ENCODE peak calls at places on chromosome 6, in four cellular contexts. G, L, E and I are unnamed samples.
A peak's percentile ranks its signal among the peaks of the same experiment; 100 is the strongest.

GRCh38 chr6:31900917-31901414 is 920 bp downstream of the ZBTB12 start:
- DNase-seq in G (no peak), L (no peak), E (no peak), I (no peak)

GRCh38 chr6:149060300-149060984 is 257.1 kb upstream of the TAB2 start:
- DNase-seq in G (peak; percentile 62), L (peak; percentile 23), E (no peak), I (no peak)

GRCh38 chr6:21371676-21372161 is 221.8 kb upstream of the SOX4 start:
- DNase-seq in G (no peak), L (no peak), E (no peak), I (no peak)

GRCh38 chr6:33768644-33769120 is 20.2 kb downstream of the LEMD2 start:
- DNase-seq in G (peak; percentile 84), L (peak; percentile 44), E (peak; percentile 78), I (no peak)

GRCh38 chr6:69732640-69733039 is 64.2 kb downstream of the LMBRD1 start:
- DNase-seq in G (no peak), L (no peak), E (peak; percentile 53), I (peak; percentile 13)

GRCh38 chr6:30480536-30481156 is 8.7 kb upstream of the HLA-E start:
- DNase-seq in G (peak; percentile 62), L (no peak), E (no peak), I (no peak)

GRCh38 chr6:78538002-78538401 is 329.3 kb upstream of the IRAK1BP1 start:
- DNase-seq in G (no peak), L (no peak), E (no peak), I (no peak)

GRCh38 chr6:116217069-116217468 is 36.8 kb downstream of the TSPYL4 start:
- DNase-seq in G (no peak), L (peak; percentile 30), E (peak; percentile 86), I (peak; percentile 43)

GRCh38 chr6:25862199-25862598 is 11.8 kb downstream of the SLC17A3 start:
- DNase-seq in G (no peak), L (no peak), E (no peak), I (no peak)

GRCh38 chr6:34610819-34611477 is 54.8 kb upstream of the SPDEF start:
- DNase-seq in G (no peak), L (peak; percentile 28), E (no peak), I (peak; percentile 51)

GRCh38 chr6:39060467-39061160 is 12.0 kb downstream of the GLP1R start:
- DNase-seq in G (no peak), L (no peak), E (no peak), I (no peak)

GRCh38 chr6:24481449-24481848 is 7.9 kb downstream of the GPLD1 start:
- DNase-seq in G (no peak), L (no peak), E (no peak), I (no peak)

GRCh38 chr6:43492673-43493072 is 15.3 kb downstream of the TJAP1 start:
- DNase-seq in G (no peak), L (no peak), E (no peak), I (no peak)

GRCh38 chr6:85465762-85466161 is 15.9 kb downstream of the NT5E start:
- DNase-seq in G (no peak), L (no peak), E (no peak), I (no peak)

GRCh38 chr6:130018292-130018829 is at the start of gene L3MBTL3:
- DNase-seq in G (peak; percentile 89), L (peak; percentile 65), E (peak; percentile 82), I (peak; percentile 22)

GRCh38 chr6:108165714-108166663 is at the start of gene NR2E1:
- DNase-seq in G (no peak), L (no peak), E (no peak), I (no peak)

GRCh38 chr6:123925360-123925759 is 121.7 kb downstream of the NKAIN2 start:
- DNase-seq in G (no peak), L (no peak), E (no peak), I (no peak)

GRCh38 chr6:167096991-167097390 is 25.9 kb upstream of the CCR6 start:
- DNase-seq in G (no peak), L (no peak), E (no peak), I (no peak)

GRCh38 chr6:55954436-55954835 is 79.0 kb upstream of the BMP5 start:
- DNase-seq in G (no peak), L (no peak), E (no peak), I (no peak)

GRCh38 chr6:20142866-20143265 is 69.4 kb downstream of the MBOAT1 start:
- DNase-seq in G (no peak), L (no peak), E (no peak), I (no peak)

GRCh38 chr6:36368421-36368820 is 19.0 kb downstream of the ETV7 start:
- DNase-seq in G (no peak), L (no peak), E (no peak), I (no peak)

GRCh38 chr6:159691133-159691962 is 1.7 kb downstream of the SOD2 start:
- DNase-seq in G (peak; percentile 16), L (peak; percentile 56), E (peak; percentile 85), I (peak; percentile 64)

GRCh38 chr6:125781307-125781868 is 9.4 kb upstream of the NCOA7 start:
- DNase-seq in G (peak; percentile 62), L (no peak), E (no peak), I (no peak)

GRCh38 chr6:150025201-150025917 is at the start of gene RAET1L:
- DNase-seq in G (peak; percentile 49), L (no peak), E (no peak), I (no peak)

GRCh38 chr6:136517002-136517401 is 33.2 kb downstream of the MAP7 start:
- DNase-seq in G (no peak), L (no peak), E (no peak), I (no peak)

GRCh38 chr6:63476302-63476701 is 96.0 kb upstream of the LOC128125822 start:
- DNase-seq in G (no peak), L (no peak), E (no peak), I (no peak)

GRCh38 chr6:136051140-136051775 is 198.9 kb downstream of the MTFR2 start:
- DNase-seq in G (no peak), L (peak; percentile 61), E (no peak), I (no peak)

GRCh38 chr6:5763407-5763806 is 243.3 kb downstream of the NRN1 start:
- DNase-seq in G (no peak), L (no peak), E (no peak), I (no peak)

GRCh38 chr6:72245565-72245964 is 359.2 kb downstream of the RIMS1 start:
- DNase-seq in G (no peak), L (no peak), E (no peak), I (no peak)

GRCh38 chr6:169445661-169446581 is 192.3 kb upstream of the THBS2 start:
- DNase-seq in G (no peak), L (no peak), E (no peak), I (no peak)

GRCh38 chr6:112215901-112216300 is 38.5 kb downstream of the LAMA4 start:
- DNase-seq in G (no peak), L (no peak), E (no peak), I (no peak)

GRCh38 chr6:84805145-84805544 is 40.7 kb upstream of the TBX18 start:
- DNase-seq in G (no peak), L (no peak), E (no peak), I (no peak)

GRCh38 chr6:166969390-166970002 is 13.1 kb upstream of the RNASET2 start:
- DNase-seq in G (no peak), L (no peak), E (no peak), I (no peak)